ENCODE peak calls at places on chromosomes 13 and 19, in ten cellular contexts. C is hippocampal formation; M is stimulated activated CD4-positive, alpha-beta T cell treated with anti-CD3 and anti-CD28 coated beads, Interleukin-2, amount 100 ng/mL, for 48 hours; X is psoas muscle; B is CD8-positive, alpha-beta memory T cell; G is A549; S is GM23248; F is cortex of kidney; E is HepG2; K is KG1. P is an unnamed sample.

GRCh38 chr13:47004022-47004421 is 107.2 kb upstream of the HTR2A start:
- DNase-seq in C (no peak), M (no peak), X (no peak), B (no peak), G (no peak), S (no peak), F (no peak), E (no peak), K (no peak), P (no peak)

GRCh38 chr13:89457977-89458376 is 1786.8 kb downstream of the SLITRK5 start:
- DNase-seq in C (no peak), M (no peak), X (no peak), B (no peak), G (peak; percentile 34), S (peak; percentile 32), F (no peak), E (no peak), K (no peak), P (no peak)

GRCh38 chr13:79457948-79458347 is 23.0 kb upstream of the NDFIP2 start:
- DNase-seq in C (no peak), M (no peak), X (no peak), B (no peak), G (no peak), S (peak; percentile 93), F (no peak), E (no peak), K (no peak), P (peak; percentile 45)

GRCh38 chr19:45514376-45515051 is 7.2 kb downstream of the VASP start:
- DNase-seq in C (no peak), M (no peak), X (no peak), B (no peak), G (peak; percentile 54), S (no peak), F (no peak), E (peak; percentile 95), K (no peak), P (no peak)

GRCh38 chr19:4911786-4912672 is 2.7 kb downstream of the UHRF1 start:
- DNase-seq in C (peak; percentile 56), M (peak; percentile 69), X (peak; percentile 74), B (peak; percentile 52), G (peak; percentile 94), S (peak; percentile 100), F (no peak), E (peak; percentile 40), K (peak; percentile 39), P (peak; percentile 60)

GRCh38 chr19:11288349-11288748 is 7.6 kb upstream of the TSPAN16 start:
- DNase-seq in C (no peak), M (no peak), X (no peak), B (no peak), G (peak; percentile 32), S (peak; percentile 56), F (no peak), E (no peak), K (no peak), P (no peak)

GRCh38 chr13:28671393-28671792 is 12.5 kb downstream of the POMP start:
- DNase-seq in C (no peak), M (no peak), X (no peak), B (no peak), G (no peak), S (no peak), F (no peak), E (no peak), K (no peak), P (no peak)

GRCh38 chr13:105735269-105735668 is 800.2 kb downstream of the EFNB2 start:
- DNase-seq in C (no peak), M (no peak), X (no peak), B (no peak), G (no peak), S (no peak), F (no peak), E (no peak), K (peak; percentile 8), P (no peak)

GRCh38 chr19:19597809-19598306 is 20.6 kb downstream of the PBX4 start:
- DNase-seq in C (no peak), M (no peak), X (no peak), B (peak; percentile 65), G (no peak), S (no peak), F (no peak), E (peak; percentile 27), K (peak; percentile 4), P (no peak)

GRCh38 chr19:10205636-10206035 is 10.9 kb upstream of the DNMT1 start:
- DNase-seq in C (no peak), M (no peak), X (no peak), B (no peak), G (no peak), S (no peak), F (no peak), E (no peak), K (no peak), P (no peak)

GRCh38 chr13:90055121-90055520 is 1292.4 kb upstream of the MIR17HG start:
- DNase-seq in C (no peak), M (no peak), X (no peak), B (no peak), G (no peak), S (peak; percentile 12), F (no peak), E (no peak), K (no peak), P (no peak)

GRCh38 chr19:49469828-49470614 is 4.0 kb upstream of the FLT3LG start:
- DNase-seq in C (no peak), M (peak; percentile 64), X (no peak), B (peak; percentile 74), G (peak; percentile 49), S (no peak), F (no peak), E (no peak), K (peak; percentile 84), P (no peak)

P was measured in HEK293T.